ENCODE peak calls at places on chromosome 3, in six cellular contexts. A is K562, V is HEK293T, R is IMR-90, I is HepG2, S is GM12878. T is an unnamed sample.

GRCh38 chr3:178486903-178487302 is 49.3 kb upstream of the KCNMB2 start:
- DNase-seq in A (no peak), V (no peak), R (no peak), I (no peak), S (no peak), T (no peak)

GRCh38 chr3:117706037-117706436 is 996.5 kb downstream of the TUSC7 start:
- DNase-seq in A (no peak), V (no peak), R (peak), I (no peak), S (no peak), T (no peak)

GRCh38 chr3:177490626-177491025 is 293.3 kb upstream of the TBL1XR1 start:
- DNase-seq in A (no peak), V (no peak), R (no peak), I (no peak), S (no peak), T (no peak)

GRCh38 chr3:16448691-16449090 is 64.8 kb downstream of the RFTN1 start:
- DNase-seq in A (no peak), V (peak), R (peak), I (no peak), S (no peak), T (peak)

GRCh38 chr3:46489406-46489805 is 8.4 kb upstream of the RTP3 start:
- DNase-seq in A (no peak), V (no peak), R (no peak), I (no peak), S (no peak), T (no peak)

GRCh38 chr3:52339612-52340011 is 23.5 kb downstream of the DNAH1 start:
- DNase-seq in A (peak), V (peak), R (peak), I (peak), S (peak), T (peak)

GRCh38 chr3:51967384-51968174 is at the start of gene PCBP4:
- DNase-seq in A (peak), V (peak), R (peak), I (peak), S (no peak), T (no peak)

GRCh38 chr3:129723558-129724324 is 117.3 kb upstream of the PLXND1 start:
- DNase-seq in A (no peak), V (no peak), R (peak), I (no peak), S (no peak), T (peak)

GRCh38 chr3:95271330-95271729 is 1208.5 kb downstream of the NSUN3 start:
- DNase-seq in A (no peak), V (no peak), R (no peak), I (no peak), S (no peak), T (no peak)

GRCh38 chr3:113746955-113747718 is at the start of gene ATP6V1A:
- DNase-seq in A (peak), V (peak), R (no peak), I (peak), S (no peak), T (peak)

GRCh38 chr3:23254875-23255274 is 51.7 kb downstream of the UBE2E2 start:
- DNase-seq in A (no peak), V (no peak), R (no peak), I (no peak), S (no peak), T (no peak)

GRCh38 chr3:23254287-23254686 is 51.2 kb downstream of the UBE2E2 start:
- DNase-seq in A (no peak), V (no peak), R (no peak), I (no peak), S (no peak), T (no peak)

GRCh38 chr3:23258110-23258509 is 55.0 kb downstream of the UBE2E2 start:
- DNase-seq in A (no peak), V (no peak), R (peak), I (no peak), S (no peak), T (no peak)

GRCh38 chr3:23259515-23259914 is 56.4 kb downstream of the UBE2E2 start:
- DNase-seq in A (no peak), V (no peak), R (no peak), I (no peak), S (no peak), T (no peak)

DNA sequence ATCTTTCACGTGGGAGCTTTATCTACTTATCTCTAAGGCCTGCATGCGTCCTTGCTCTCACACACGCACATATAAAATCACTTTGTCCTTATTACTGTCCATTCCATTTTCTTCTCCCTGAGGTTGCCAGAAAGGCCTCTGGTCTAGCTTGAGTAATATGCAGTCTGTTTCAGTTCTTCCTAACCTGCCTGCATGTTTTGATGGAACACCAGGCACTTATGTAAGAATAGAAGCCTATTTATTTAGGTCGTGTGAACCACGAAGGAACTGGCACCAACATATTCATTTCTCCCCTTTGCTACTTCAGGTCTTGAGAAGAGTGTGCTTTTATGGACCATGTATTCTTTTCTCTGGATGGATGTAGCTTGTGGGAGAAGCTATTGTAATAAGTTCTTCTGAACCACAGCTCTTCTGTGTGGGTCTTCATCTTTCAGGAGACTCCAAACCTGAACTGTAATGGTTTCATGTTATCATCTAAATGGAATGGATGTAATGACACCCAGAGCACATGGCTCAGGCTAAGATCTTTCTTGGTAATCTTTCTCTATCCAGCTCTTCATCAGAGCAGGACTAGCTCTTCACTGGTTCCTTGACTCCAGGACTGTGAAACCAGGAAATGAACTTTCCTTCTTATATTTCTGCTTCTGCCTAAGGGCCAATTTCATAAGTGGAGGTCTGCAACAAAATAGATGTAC is 53.8 kb downstream of the UBE2E2 start:
- DNase-seq in A (no peak), V (no peak), R (no peak), I (no peak), S (peak), T (no peak)
- TF ChIP-seq BHLHE40 in A (no peak), V (no peak), R (no peak), I (no peak), S (no peak), T (no peak)

GRCh38 chr3:183697123-183697609 is 431 bp upstream of the YEATS2 start:
- DNase-seq in A (peak), V (no peak), R (no peak), I (no peak), S (no peak), T (no peak)

GRCh38 chr3:183698318-183698731 is 728 bp downstream of the YEATS2 start:
- DNase-seq in A (peak), V (peak), R (peak), I (no peak), S (no peak), T (peak)

GRCh38 chr3:183699238-183699947 is 1.8 kb downstream of the YEATS2 start:
- DNase-seq in A (no peak), V (no peak), R (no peak), I (no peak), S (no peak), T (no peak)

GRCh38 chr3:183697610-183698317 is at the start of gene YEATS2:
- DNase-seq in A (peak), V (peak), R (peak), I (peak), S (no peak), T (peak)

DNA sequence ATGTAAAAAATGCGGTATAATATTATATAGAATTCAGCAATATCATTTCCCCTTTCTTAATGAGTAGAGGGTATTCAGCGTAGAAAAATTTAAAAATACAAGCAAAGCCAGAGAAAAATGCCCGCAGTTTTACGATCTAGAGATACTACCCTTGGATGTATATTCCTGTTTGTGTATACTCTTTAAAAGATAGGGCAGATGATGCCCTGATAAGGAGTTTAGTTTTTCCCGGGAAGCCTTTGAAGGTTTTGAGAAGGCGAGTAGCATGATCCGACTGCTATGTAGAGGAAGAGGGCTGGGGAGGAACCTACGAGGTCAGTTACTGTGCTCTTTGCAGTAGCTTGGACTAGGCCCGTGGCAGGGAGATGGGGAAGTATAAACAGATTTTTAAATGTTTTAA is 1.2 kb downstream of the YEATS2 start:
- DNase-seq in A (no peak), V (no peak), R (peak), I (no peak), S (no peak), T (no peak)
- TF ChIP-seq BHLHE40 in A (no peak), V (no peak), R (no peak), I (no peak), S (no peak), T (no peak)

GRCh38 chr3:14082108-14082657 is 42.5 kb downstream of the CHCHD4 start:
- DNase-seq in A (no peak), V (no peak), R (no peak), I (no peak), S (peak), T (no peak)

DNA sequence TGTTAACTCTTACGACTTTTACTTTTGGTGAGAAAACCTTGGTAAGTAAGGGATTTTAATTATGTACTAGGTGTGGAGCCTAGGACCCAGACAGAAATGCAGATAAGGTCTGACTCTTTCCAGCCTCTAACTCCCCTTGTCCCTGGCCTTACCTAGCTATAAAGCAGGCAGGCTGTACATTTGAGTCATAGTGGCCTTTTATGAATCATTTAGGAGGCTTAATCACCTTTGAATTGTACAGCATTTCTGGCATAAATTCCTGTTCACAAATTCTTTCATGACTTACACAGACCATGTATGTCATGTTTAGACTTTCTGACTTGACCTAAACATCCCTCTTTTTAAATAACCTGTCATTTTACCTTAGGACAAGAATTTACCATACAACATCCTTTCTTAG is 47.4 kb downstream of the CHCHD4 start:
- DNase-seq in A (no peak), V (no peak), R (no peak), I (no peak), S (no peak), T (no peak)
- TF ChIP-seq BHLHE40 in A (no peak), V (no peak), R (no peak), I (no peak), S (no peak), T (no peak)

GRCh38 chr3:28315711-28316110 is 32.8 kb upstream of the ZCWPW2 start:
- DNase-seq in A (no peak), V (no peak), R (no peak), I (no peak), S (no peak), T (no peak)

GRCh38 chr3:28316226-28316625 is 32.3 kb upstream of the ZCWPW2 start:
- DNase-seq in A (no peak), V (no peak), R (peak), I (no peak), S (no peak), T (no peak)

GRCh38 chr3:28322464-28322863 is 26.1 kb upstream of the ZCWPW2 start:
- DNase-seq in A (no peak), V (no peak), R (peak), I (no peak), S (no peak), T (no peak)

GRCh38 chr3:28320981-28321380 is 27.5 kb upstream of the ZCWPW2 start:
- DNase-seq in A (no peak), V (no peak), R (no peak), I (peak), S (no peak), T (no peak)

DNA sequence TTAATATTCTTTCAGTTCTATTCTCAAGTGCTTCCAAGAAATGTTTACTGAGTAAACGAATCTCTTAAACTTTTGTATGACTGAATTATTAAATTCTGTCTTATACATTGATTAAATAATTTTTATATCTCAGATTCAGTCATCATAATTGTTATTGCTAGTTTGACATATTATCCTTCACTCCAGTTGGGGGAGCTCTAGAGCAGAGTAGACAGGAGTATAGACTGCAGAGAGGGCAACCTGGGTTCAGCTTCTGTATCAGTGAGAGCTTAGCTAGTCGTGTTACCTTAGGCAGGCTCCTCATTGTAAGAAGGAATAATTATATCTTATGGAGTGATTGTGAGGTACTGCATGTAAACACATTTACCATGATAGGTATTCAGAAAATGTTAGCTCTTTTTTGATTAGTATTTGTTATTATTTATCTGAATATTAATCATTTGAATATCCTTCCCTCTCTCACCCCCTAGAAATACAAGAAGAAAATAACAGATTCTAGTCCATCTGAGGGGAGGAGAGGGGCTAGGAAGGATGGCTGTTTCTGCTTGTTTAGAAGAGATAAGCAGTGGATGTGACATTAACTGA is 31.0 kb upstream of the ZCWPW2 start:
- DNase-seq in A (peak), V (peak), R (peak), I (peak), S (no peak), T (peak)
- TF ChIP-seq BHLHE40 in A (no peak), V (no peak), R (no peak), I (no peak), S (no peak), T (no peak)